ENCODE peak calls at places on chromosome 3, in seven cellular contexts. One of them, this sample, is unnamed.

GRCh38 chr3:125143982-125144652 is 68.4 kb downstream of the SLC12A8 start:
- DNase-seq in H9: no peak
- DNase-seq in IMR-90: no peak
- DNase-seq in H1: no peak
- DNase-seq in mesendoderm: peak
- DNase-seq in neuronal stem cell: no peak
- DNase-seq in trophoblast cell: no peak
- DNase-seq in this sample: peak

GRCh38 chr3:12875857-12876451 is 34.6 kb upstream of the RPL32 start:
- DNase-seq in H9: peak
- DNase-seq in IMR-90: no peak
- DNase-seq in mesendoderm: peak
- DNase-seq in neuronal stem cell: peak
- DNase-seq in H1: peak
- DNase-seq in trophoblast cell: peak
- DNase-seq in this sample: peak

GRCh38 chr3:86814321-86814720 is 176.6 kb downstream of the VGLL3 start:
- DNase-seq in neuronal stem cell: no peak
- DNase-seq in mesendoderm: no peak
- DNase-seq in trophoblast cell: peak
- DNase-seq in H1: no peak
- DNase-seq in H9: no peak
- DNase-seq in IMR-90: no peak
- DNase-seq in this sample: no peak

GRCh38 chr3:47228088-47228487 is 54.5 kb downstream of the KIF9 start:
- DNase-seq in H9: no peak
- DNase-seq in trophoblast cell: no peak
- DNase-seq in mesendoderm: no peak
- DNase-seq in IMR-90: no peak
- DNase-seq in neuronal stem cell: no peak
- DNase-seq in H1: no peak
- DNase-seq in this sample: no peak

GRCh38 chr3:194736896-194737600 is 51.4 kb downstream of the FAM43A start:
- DNase-seq in mesendoderm: no peak
- DNase-seq in H1: no peak
- DNase-seq in trophoblast cell: no peak
- DNase-seq in H9: no peak
- DNase-seq in IMR-90: no peak
- DNase-seq in neuronal stem cell: no peak
- DNase-seq in this sample: no peak

GRCh38 chr3:136414476-136414875 is 164.3 kb downstream of the PCCB start:
- DNase-seq in neuronal stem cell: no peak
- DNase-seq in H9: no peak
- DNase-seq in mesendoderm: no peak
- DNase-seq in trophoblast cell: no peak
- DNase-seq in IMR-90: peak
- DNase-seq in H1: no peak
- DNase-seq in this sample: no peak

GRCh38 chr3:13479332-13479581 is 849 bp upstream of the HDAC11 start:
- DNase-seq in trophoblast cell: no peak
- DNase-seq in H9: no peak
- DNase-seq in mesendoderm: no peak
- DNase-seq in IMR-90: no peak
- DNase-seq in neuronal stem cell: no peak
- DNase-seq in H1: no peak
- DNase-seq in this sample: no peak

GRCh38 chr3:3177861-3178497 is 1.5 kb downstream of the CRBN start:
- DNase-seq in H9: no peak
- DNase-seq in neuronal stem cell: no peak
- DNase-seq in mesendoderm: no peak
- DNase-seq in trophoblast cell: peak
- DNase-seq in IMR-90: peak
- DNase-seq in H1: no peak
- DNase-seq in this sample: peak

GRCh38 chr3:111585214-111585613 is 9.9 kb downstream of the ZBED2 start:
- DNase-seq in trophoblast cell: peak
- DNase-seq in H1: no peak
- DNase-seq in IMR-90: peak
- DNase-seq in mesendoderm: no peak
- DNase-seq in neuronal stem cell: no peak
- DNase-seq in H9: no peak
- DNase-seq in this sample: no peak

GRCh38 chr3:58341376-58341775 is 8.7 kb downstream of the PXK start:
- DNase-seq in H9: no peak
- DNase-seq in mesendoderm: no peak
- DNase-seq in trophoblast cell: no peak
- DNase-seq in neuronal stem cell: no peak
- DNase-seq in IMR-90: peak
- DNase-seq in H1: no peak
- DNase-seq in this sample: no peak

GRCh38 chr3:170372190-170372879 is 14.8 kb downstream of the SKIL start:
- DNase-seq in trophoblast cell: no peak
- DNase-seq in H9: no peak
- DNase-seq in H1: no peak
- DNase-seq in mesendoderm: no peak
- DNase-seq in IMR-90: peak
- DNase-seq in neuronal stem cell: no peak
- DNase-seq in this sample: no peak

GRCh38 chr3:193620055-193620454 is 27.0 kb downstream of the OPA1 start:
- DNase-seq in neuronal stem cell: no peak
- DNase-seq in H1: no peak
- DNase-seq in H9: no peak
- DNase-seq in trophoblast cell: no peak
- DNase-seq in mesendoderm: no peak
- DNase-seq in IMR-90: no peak
- DNase-seq in this sample: no peak

GRCh38 chr3:17510265-17510664 is 232.2 kb downstream of the TBC1D5 start:
- DNase-seq in neuronal stem cell: no peak
- DNase-seq in mesendoderm: no peak
- DNase-seq in H9: no peak
- DNase-seq in trophoblast cell: no peak
- DNase-seq in H1: no peak
- DNase-seq in IMR-90: no peak
- DNase-seq in this sample: no peak

GRCh38 chr3:126117786-126118185 is 33.9 kb upstream of the SLC41A3 start:
- DNase-seq in H1: peak
- DNase-seq in IMR-90: no peak
- DNase-seq in trophoblast cell: no peak
- DNase-seq in H9: peak
- DNase-seq in mesendoderm: no peak
- DNase-seq in neuronal stem cell: no peak
- DNase-seq in this sample: no peak

GRCh38 chr3:50299929-50300680 is 900 bp upstream of the HYAL3 start:
- DNase-seq in trophoblast cell: peak
- DNase-seq in H1: no peak
- DNase-seq in neuronal stem cell: no peak
- DNase-seq in mesendoderm: no peak
- DNase-seq in H9: no peak
- DNase-seq in IMR-90: peak
- DNase-seq in this sample: peak

GRCh38 chr3:102905826-102906225 is 471.0 kb downstream of the ZPLD1 start:
- DNase-seq in H1: no peak
- DNase-seq in mesendoderm: no peak
- DNase-seq in trophoblast cell: no peak
- DNase-seq in neuronal stem cell: no peak
- DNase-seq in IMR-90: no peak
- DNase-seq in H9: no peak
- DNase-seq in this sample: no peak

GRCh38 chr3:126349071-126349470 is 8.1 kb downstream of the KLF15 start:
- DNase-seq in trophoblast cell: no peak
- DNase-seq in IMR-90: no peak
- DNase-seq in mesendoderm: no peak
- DNase-seq in H1: no peak
- DNase-seq in H9: no peak
- DNase-seq in neuronal stem cell: no peak
- DNase-seq in this sample: no peak

GRCh38 chr3:128197855-128198254 is 44.6 kb downstream of the EEFSEC start:
- DNase-seq in trophoblast cell: no peak
- DNase-seq in IMR-90: no peak
- DNase-seq in H1: no peak
- DNase-seq in H9: no peak
- DNase-seq in neuronal stem cell: no peak
- DNase-seq in mesendoderm: no peak
- DNase-seq in this sample: no peak

DNA sequence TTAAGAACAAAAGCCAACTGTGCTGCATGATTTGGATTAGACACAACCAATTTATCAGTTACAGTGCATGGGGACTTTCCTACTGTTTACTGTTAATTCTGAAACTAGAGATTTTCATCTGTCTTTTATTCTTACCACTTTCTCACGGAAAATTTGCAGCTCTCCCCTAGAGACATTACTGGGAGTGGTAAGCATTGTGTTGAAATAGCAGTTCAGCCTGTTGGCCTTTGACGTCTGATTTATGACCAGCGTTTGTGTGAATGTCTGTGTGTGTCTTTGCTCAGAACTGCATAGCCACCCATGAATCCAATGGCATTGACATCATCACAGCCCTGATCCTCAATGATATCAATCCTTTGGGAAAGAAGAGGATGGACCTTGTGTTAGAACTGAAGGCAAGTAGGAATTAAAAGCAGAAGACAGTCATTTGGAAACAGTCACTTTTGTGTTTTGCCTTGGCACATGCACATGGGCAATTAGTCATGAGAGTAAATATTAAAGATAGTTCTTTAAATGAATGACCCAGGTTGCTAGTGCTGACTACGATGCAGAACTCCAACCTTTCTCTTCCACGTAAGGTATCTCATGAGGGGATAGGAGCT is 202.2 kb upstream of the BHLHE40 start:
- DNase-seq in IMR-90: no peak
- DNase-seq in H1: no peak
- DNase-seq in H9: no peak
- DNase-seq in mesendoderm: no peak
- DNase-seq in neuronal stem cell: no peak
- DNase-seq in trophoblast cell: peak
- DNase-seq in this sample: peak
- H2AK5ac ChIP-seq in IMR-90: no peak
- H2AK5ac ChIP-seq in H1: no peak
- H2AK5ac ChIP-seq in H9: no peak
- H2AK5ac ChIP-seq in mesendoderm: no peak
- H2AK5ac ChIP-seq in neuronal stem cell: no peak
- H2AK5ac ChIP-seq in trophoblast cell: no peak
- H2AK5ac ChIP-seq in this sample: no peak

DNA sequence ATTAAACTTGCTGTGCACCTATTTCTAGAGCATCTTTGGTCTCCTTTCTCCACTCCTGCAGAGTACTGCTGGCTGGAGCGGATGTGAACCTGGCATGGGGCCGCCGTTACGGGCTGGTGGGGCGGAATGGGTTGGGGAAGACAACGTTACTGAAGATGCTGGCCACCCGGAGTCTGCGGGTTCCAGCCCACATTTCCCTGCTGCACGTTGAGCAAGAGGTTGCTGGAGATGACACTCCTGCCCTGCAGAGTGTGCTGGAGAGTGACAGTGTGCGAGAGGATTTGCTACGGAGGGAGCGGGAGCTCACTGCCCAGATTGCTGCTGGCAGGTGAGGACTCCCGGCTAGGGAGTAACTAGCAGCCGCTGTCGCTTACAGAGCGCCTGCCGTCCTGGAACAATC is 2.1 kb downstream of the ABCF3 start:
- DNase-seq in IMR-90: no peak
- DNase-seq in neuronal stem cell: no peak
- DNase-seq in H9: no peak
- DNase-seq in mesendoderm: no peak
- DNase-seq in H1: no peak
- DNase-seq in trophoblast cell: no peak
- DNase-seq in this sample: no peak
- H2AK5ac ChIP-seq in IMR-90: no peak
- H2AK5ac ChIP-seq in neuronal stem cell: no peak
- H2AK5ac ChIP-seq in H9: no peak
- H2AK5ac ChIP-seq in mesendoderm: no peak
- H2AK5ac ChIP-seq in H1: no peak
- H2AK5ac ChIP-seq in trophoblast cell: no peak
- H2AK5ac ChIP-seq in this sample: no peak

GRCh38 chr3:52063026-52063723 is 6.8 kb upstream of the DUSP7 start:
- DNase-seq in IMR-90: no peak
- DNase-seq in trophoblast cell: no peak
- DNase-seq in mesendoderm: no peak
- DNase-seq in neuronal stem cell: no peak
- DNase-seq in H1: no peak
- DNase-seq in H9: no peak
- DNase-seq in this sample: no peak

GRCh38 chr3:52061116-52061910 is 4.9 kb upstream of the DUSP7 start:
- DNase-seq in H9: no peak
- DNase-seq in mesendoderm: no peak
- DNase-seq in H1: no peak
- DNase-seq in neuronal stem cell: no peak
- DNase-seq in trophoblast cell: no peak
- DNase-seq in IMR-90: no peak
- DNase-seq in this sample: no peak

GRCh38 chr3:52059781-52060180 is 3.4 kb upstream of the DUSP7 start:
- DNase-seq in H1: no peak
- DNase-seq in H9: no peak
- DNase-seq in neuronal stem cell: no peak
- DNase-seq in mesendoderm: no peak
- DNase-seq in trophoblast cell: no peak
- DNase-seq in IMR-90: no peak
- DNase-seq in this sample: no peak

GRCh38 chr3:52064561-52064960 is 8.2 kb upstream of the DUSP7 start:
- DNase-seq in IMR-90: no peak
- DNase-seq in neuronal stem cell: no peak
- DNase-seq in H9: no peak
- DNase-seq in trophoblast cell: no peak
- DNase-seq in H1: no peak
- DNase-seq in mesendoderm: no peak
- DNase-seq in this sample: no peak

DNA sequence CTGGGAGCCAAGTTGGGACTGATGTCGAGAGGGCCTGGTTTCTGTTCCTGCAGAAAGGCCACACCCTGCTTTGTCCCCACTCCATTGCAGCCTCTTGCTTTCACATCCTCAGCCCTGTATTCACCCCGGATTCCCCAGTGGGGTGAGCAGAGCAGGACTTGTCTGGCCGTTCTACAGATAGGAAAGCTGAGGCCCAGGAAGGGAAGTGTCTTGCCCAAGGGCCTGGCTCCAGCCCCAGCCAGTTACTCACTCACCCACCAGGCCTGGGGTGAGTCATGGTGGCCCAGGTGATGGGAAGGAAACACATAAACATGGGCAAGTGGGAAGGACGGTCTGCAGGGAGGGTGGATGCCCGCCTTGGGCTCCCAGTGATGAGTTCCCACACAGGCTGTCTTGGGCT is 6.1 kb upstream of the DUSP7 start:
- DNase-seq in neuronal stem cell: no peak
- DNase-seq in H1: no peak
- DNase-seq in H9: no peak
- DNase-seq in mesendoderm: no peak
- DNase-seq in IMR-90: peak
- DNase-seq in trophoblast cell: peak
- DNase-seq in this sample: peak
- H2AK5ac ChIP-seq in neuronal stem cell: peak
- H2AK5ac ChIP-seq in H1: no peak
- H2AK5ac ChIP-seq in H9: no peak
- H2AK5ac ChIP-seq in mesendoderm: no peak
- H2AK5ac ChIP-seq in IMR-90: peak
- H2AK5ac ChIP-seq in trophoblast cell: no peak
- H2AK5ac ChIP-seq in this sample: no peak

DNA sequence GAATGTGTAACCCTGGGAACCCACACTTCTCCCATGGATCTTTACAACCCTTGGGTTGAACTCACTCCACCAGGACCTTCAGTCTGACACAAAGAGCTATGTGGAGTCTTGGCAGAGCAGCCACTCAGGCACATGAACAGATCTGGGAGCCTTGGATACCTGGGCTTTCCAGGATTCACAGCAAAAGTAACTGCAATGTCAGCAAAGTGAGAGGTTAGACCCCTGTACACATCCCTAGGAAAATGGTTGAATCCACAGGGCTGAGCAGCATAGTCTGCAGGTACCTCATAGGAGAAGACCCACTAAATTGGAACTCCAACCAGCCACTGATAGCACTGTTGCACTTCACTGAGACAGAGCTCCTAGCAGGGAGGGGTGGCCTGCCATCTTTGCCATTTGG is 59.6 kb downstream of the ILDR1 start:
- DNase-seq in H1: no peak
- DNase-seq in IMR-90: no peak
- DNase-seq in trophoblast cell: no peak
- DNase-seq in mesendoderm: no peak
- DNase-seq in H9: no peak
- DNase-seq in neuronal stem cell: no peak
- DNase-seq in this sample: no peak
- H2AK5ac ChIP-seq in H1: no peak
- H2AK5ac ChIP-seq in IMR-90: no peak
- H2AK5ac ChIP-seq in trophoblast cell: no peak
- H2AK5ac ChIP-seq in mesendoderm: no peak
- H2AK5ac ChIP-seq in H9: no peak
- H2AK5ac ChIP-seq in neuronal stem cell: no peak
- H2AK5ac ChIP-seq in this sample: no peak